ENCODE peak calls at places on chromosomes 2 and 18, in seven cellular contexts. U is mucosa of descending colon, A is foreskin fibroblast, O is coronary artery, Q is aorta, Z is BJ, K is OCI-LY7. W is an unnamed sample.

GRCh38 chr18:9516437-9517064 is 41.2 kb downstream of the RALBP1 start:
- DNase-seq in Z (no peak), Q (no peak), U (no peak), O (no peak), A (peak), K (peak), W (peak)

GRCh38 chr18:9617006-9617542 is 2.7 kb upstream of the PPP4R1 start:
- DNase-seq in Q (no peak), O (no peak), K (no peak), U (no peak), Z (no peak), A (peak), W (peak)

GRCh38 chr2:229375241-229375640 is 104.2 kb upstream of the PID1 start:
- DNase-seq in Z (no peak), Q (no peak), A (peak), O (no peak), K (no peak), U (no peak), W (no peak)

GRCh38 chr2:85536479-85536878 is 2.5 kb upstream of the MAT2A start:
- DNase-seq in Z (peak), K (no peak), O (no peak), U (no peak), A (peak), Q (no peak), W (peak)

GRCh38 chr2:217249490-217250451 is 389.9 kb upstream of the TNP1 start:
- DNase-seq in Q (no peak), A (peak), Z (no peak), O (no peak), K (no peak), U (no peak), W (no peak)

GRCh38 chr2:46936566-46936965 is 21.0 kb upstream of the MCFD2 start:
- DNase-seq in U (no peak), A (no peak), O (no peak), Q (no peak), Z (no peak), K (no peak), W (no peak)

GRCh38 chr2:144211065-144211464 is 308.9 kb downstream of the ZEB2 start:
- DNase-seq in K (no peak), O (no peak), U (no peak), Z (no peak), Q (no peak), A (no peak), W (no peak)

GRCh38 chr2:20108655-20109396 is 57.4 kb upstream of the LAPTM4A start:
- DNase-seq in Q (no peak), A (peak), K (no peak), U (no peak), Z (no peak), O (no peak), W (peak)

GRCh38 chr2:213751446-213751845 is 467.2 kb downstream of the SPAG16 start:
- DNase-seq in A (no peak), U (no peak), O (no peak), K (peak), Z (no peak), Q (no peak), W (no peak)

GRCh38 chr18:21896732-21897336 is 156.2 kb downstream of the MIB1 start:
- DNase-seq in Q (no peak), Z (no peak), U (no peak), A (peak), O (no peak), K (no peak), W (peak)

GRCh38 chr2:197828464-197829135 is 24.2 kb downstream of the PLCL1 start:
- DNase-seq in Z (no peak), O (no peak), A (peak), Q (no peak), K (no peak), U (no peak), W (peak)

GRCh38 chr2:211512746-211513145 is 956.3 kb downstream of the CPS1 start:
- DNase-seq in A (no peak), U (no peak), K (no peak), O (no peak), Q (no peak), Z (no peak), W (no peak)
- H3K4me3 ChIP-seq in A (no peak), U (no peak), K (no peak), O (no peak), Q (no peak), Z (no peak), W (no peak)

GRCh38 chr2:219272351-219272750 is 6.8 kb upstream of the DNAJB2 start:
- DNase-seq in K (no peak), U (no peak), Z (no peak), O (no peak), Q (peak), A (no peak), W (no peak)

GRCh38 chr2:219271021-219271420 is 8.1 kb upstream of the DNAJB2 start:
- DNase-seq in O (no peak), K (no peak), Z (no peak), U (no peak), Q (no peak), A (no peak), W (no peak)

GRCh38 chr2:219273887-219274391 is 5.2 kb upstream of the DNAJB2 start:
- DNase-seq in K (no peak), Z (no peak), Q (peak), O (no peak), A (no peak), U (no peak), W (no peak)

GRCh38 chr2:219272995-219273394 is 6.2 kb upstream of the DNAJB2 start:
- DNase-seq in Q (no peak), K (no peak), A (peak), O (no peak), U (no peak), Z (no peak), W (no peak)

DNA sequence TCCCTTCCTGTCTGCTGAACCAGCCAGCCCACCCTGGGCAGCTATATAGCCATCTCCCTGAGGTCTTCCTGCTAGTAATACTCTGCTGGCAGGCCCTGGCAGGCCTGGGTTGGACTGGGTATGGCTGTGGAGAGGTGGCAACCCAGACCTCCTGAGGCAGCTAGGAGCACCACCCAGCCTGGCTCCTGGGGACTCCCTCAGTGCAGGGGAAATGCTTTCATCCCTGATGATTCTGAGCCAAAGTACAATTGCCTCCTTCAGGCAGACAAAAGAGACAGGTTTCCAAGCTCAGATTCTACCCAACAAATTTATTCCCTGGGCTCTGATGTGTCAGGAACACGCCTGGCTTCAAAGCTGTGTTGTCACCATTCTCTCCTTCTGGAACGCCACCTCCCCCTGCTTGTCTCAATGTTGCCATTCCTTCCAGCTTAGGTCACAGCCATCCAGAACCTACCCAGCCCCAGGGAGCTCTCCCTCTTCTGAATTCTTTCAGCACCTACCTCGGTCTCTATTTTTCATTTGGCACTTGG is 4.7 kb upstream of the DNAJB2 start:
- DNase-seq in Z (peak), K (no peak), U (no peak), O (peak), A (peak), Q (peak), W (peak)
- H3K4me3 ChIP-seq in Z (no peak), K (no peak), U (no peak), O (no peak), A (no peak), Q (no peak), W (no peak)

GRCh38 chr2:9896216-9896615 is 52.9 kb downstream of the TAF1B start:
- DNase-seq in U (no peak), Q (no peak), O (no peak), Z (no peak), K (no peak), A (peak), W (no peak)

GRCh38 chr2:9892236-9892635 is 49.0 kb downstream of the TAF1B start:
- DNase-seq in A (no peak), Q (no peak), U (no peak), O (no peak), Z (no peak), K (no peak), W (no peak)

GRCh38 chr2:9897796-9898195 is 53.7 kb upstream of the GRHL1 start:
- DNase-seq in O (no peak), Z (no peak), A (peak), U (no peak), Q (no peak), K (no peak), W (peak)

GRCh38 chr2:9897331-9897737 is 54.1 kb downstream of the TAF1B start:
- DNase-seq in O (no peak), K (no peak), Z (peak), Q (peak), A (peak), U (no peak), W (peak)

GRCh38 chr2:9895669-9896068 is 52.4 kb downstream of the TAF1B start:
- DNase-seq in Z (no peak), Q (no peak), A (no peak), K (no peak), O (no peak), U (no peak), W (no peak)
- H3K4me3 ChIP-seq in Z (no peak), Q (no peak), A (no peak), K (no peak), O (no peak), U (no peak), W (no peak)

GRCh38 chr2:11481789-11482472 is 16.0 kb upstream of the E2F6 start:
- DNase-seq in O (no peak), Z (no peak), K (no peak), U (no peak), A (no peak), Q (no peak), W (no peak)
- H3K4me3 ChIP-seq in O (peak), Z (no peak), K (no peak), U (no peak), A (no peak), Q (no peak), W (no peak)

DNA sequence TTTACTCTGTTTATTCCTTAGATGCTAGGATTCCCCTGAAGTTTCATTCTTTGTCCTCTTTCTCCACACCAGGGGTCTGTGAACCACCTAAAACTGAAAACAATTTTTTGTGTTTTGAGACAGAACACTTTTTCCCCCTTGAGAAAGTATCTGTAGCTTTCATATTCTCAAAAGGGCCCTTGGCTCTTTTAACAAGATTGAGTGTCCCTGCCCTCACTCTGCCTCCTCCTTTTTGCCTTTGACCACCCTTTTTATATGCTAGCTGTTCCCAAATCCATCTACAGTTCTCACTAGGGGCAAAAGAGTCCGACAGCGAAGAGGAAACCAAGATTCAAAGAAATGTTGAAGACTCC is 883 bp upstream of the EHBP1 start:
- DNase-seq in K (no peak), A (no peak), U (no peak), Q (no peak), Z (no peak), O (no peak), W (no peak)
- H3K4me3 ChIP-seq in K (peak), A (peak), U (no peak), Q (peak), Z (peak), O (peak), W (peak)

DNA sequence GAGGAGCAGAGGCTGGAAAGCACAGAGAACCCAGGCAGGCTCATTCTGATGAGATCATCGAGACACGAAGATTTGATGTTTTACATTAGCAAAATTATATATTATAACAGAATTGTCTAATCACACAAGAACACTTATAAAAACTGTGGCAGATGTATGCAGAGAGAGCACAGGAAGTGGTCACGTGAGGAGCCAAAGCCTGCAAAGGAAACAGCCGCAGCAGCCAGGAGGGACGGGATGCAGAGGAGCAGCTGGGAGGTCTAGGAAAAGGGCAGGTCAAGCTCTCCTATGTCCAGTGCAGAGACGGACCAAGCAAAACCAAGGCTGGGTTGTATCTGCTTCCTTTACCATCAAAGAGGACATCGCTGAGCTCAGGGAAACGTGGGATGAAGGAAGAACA is 355.2 kb upstream of the MYT1L start:
- DNase-seq in U (no peak), Z (no peak), A (no peak), K (no peak), Q (no peak), O (no peak), W (no peak)
- H3K4me3 ChIP-seq in U (no peak), Z (no peak), A (no peak), K (no peak), Q (no peak), O (no peak), W (no peak)

GRCh38 chr2:200380139-200380561 is 73.7 kb downstream of the SPATS2L start:
- DNase-seq in Z (no peak), Q (no peak), O (no peak), A (no peak), U (no peak), K (no peak), W (no peak)

GRCh38 chr2:200378652-200379290 is 72.3 kb downstream of the SPATS2L start:
- DNase-seq in A (peak), O (no peak), U (no peak), Z (peak), K (no peak), Q (no peak), W (peak)

GRCh38 chr2:200380833-200381542 is 74.5 kb downstream of the SPATS2L start:
- DNase-seq in K (no peak), Q (no peak), Z (no peak), O (no peak), A (peak), U (no peak), W (peak)

GRCh38 chr2:200377774-200378336 is 71.4 kb downstream of the SPATS2L start:
- DNase-seq in U (peak), A (peak), O (no peak), K (no peak), Z (no peak), Q (no peak), W (no peak)

DNA sequence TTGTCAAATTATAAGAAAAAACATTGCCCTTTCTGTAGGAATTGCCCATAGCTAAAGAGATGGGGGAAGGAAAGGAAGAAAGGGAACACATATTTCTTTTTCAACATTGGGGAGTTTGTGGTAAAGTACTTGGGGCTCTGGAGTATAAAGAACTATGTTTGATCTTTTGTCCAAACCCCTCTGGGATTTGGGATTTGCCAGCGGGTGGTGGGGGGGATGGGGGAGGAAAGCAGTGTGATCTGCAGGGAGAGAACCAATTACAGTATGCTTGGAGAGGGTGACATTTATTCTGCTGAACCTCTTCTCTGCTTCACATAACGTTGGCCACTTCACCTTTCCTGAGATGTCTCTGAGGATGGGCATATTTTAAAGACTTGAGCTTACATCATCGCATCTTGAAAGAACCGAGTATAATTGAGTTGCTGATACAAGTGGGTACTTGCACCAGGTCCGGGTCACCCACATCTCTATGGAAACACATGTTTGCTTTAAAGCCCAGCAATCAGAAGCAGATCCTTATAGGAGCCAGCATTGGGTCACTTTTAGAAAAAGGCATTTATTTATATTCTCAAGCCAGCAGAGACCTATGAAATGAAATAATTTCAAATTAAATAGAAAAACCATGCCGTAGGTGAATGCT is 73.1 kb downstream of the SPATS2L start:
- DNase-seq in Z (no peak), K (no peak), U (no peak), O (no peak), Q (no peak), A (no peak), W (no peak)
- H3K4me3 ChIP-seq in Z (no peak), K (no peak), U (no peak), O (peak), Q (no peak), A (no peak), W (no peak)

W was measured in cardiac fibroblast.